ENCODE peak calls at places on chromosomes 5 and 9, in ten cellular contexts. D is left kidney; F is EL; H is lower leg skin; Y is activated CD8-positive, alpha-beta memory T cell treated with anti-CD3 and anti-CD28 coated beads, Interleukin-2, amount 50 U/mL, for 48 hours; S is astrocyte of the hippocampus; T is stimulated activated CD8-positive, alpha-beta memory T cell treated with anti-CD3 and anti-CD28 coated beads, Interleukin-4, amount 100 ng/mL, for 24 hours; Z is WTC11; V is WERI-Rb-1; U is anterior cingulate cortex. N is an unnamed sample.

GRCh38 chr5:172849636-172850453 is 15.8 kb downstream of the ERGIC1 start:
- DNase-seq in D (peak; percentile 67), F (no peak), H (no peak), Y (no peak), S (no peak), T (no peak), Z (no peak), V (no peak), U (no peak), N (peak; percentile 52)

GRCh38 chr5:136004436-136004835 is 24.4 kb upstream of the TGFBI start:
- DNase-seq in D (no peak), F (peak; percentile 74), H (no peak), Y (no peak), S (no peak), T (no peak), Z (no peak), V (no peak), U (no peak), N (no peak)

GRCh38 chr5:65395526-65396155 is 86.1 kb downstream of the ADAMTS6 start:
- DNase-seq in D (peak; percentile 83), F (peak; percentile 34), H (no peak), Y (no peak), S (peak; percentile 34), T (no peak), Z (no peak), V (no peak), U (no peak), N (no peak)

GRCh38 chr5:141969783-141970741 is 1.2 kb downstream of the RNF14 start:
- DNase-seq in D (no peak), F (peak; percentile 23), H (no peak), Y (no peak), S (no peak), T (no peak), Z (no peak), V (no peak), U (no peak), N (peak; percentile 76)

GRCh38 chr9:133986774-133987454 is 5.2 kb downstream of the VAV2 start:
- DNase-seq in D (peak; percentile 89), F (no peak), H (no peak), Y (no peak), S (no peak), T (no peak), Z (no peak), V (no peak), U (no peak), N (no peak)

GRCh38 chr5:175809531-175810121 is 61.8 kb upstream of the CPLX2 start:
- DNase-seq in D (peak; percentile 59), F (peak; percentile 99), H (no peak), Y (no peak), S (peak; percentile 78), T (no peak), Z (no peak), V (no peak), U (peak; percentile 35), N (no peak)

GRCh38 chr5:160616712-160617497 is 195.2 kb downstream of the PTTG1 start:
- DNase-seq in D (peak; percentile 12), F (no peak), H (no peak), Y (no peak), S (peak; percentile 8), T (no peak), Z (no peak), V (no peak), U (no peak), N (no peak)

GRCh38 chr9:37620386-37620785 is 28.0 kb upstream of the TOMM5 start:
- DNase-seq in D (no peak), F (no peak), H (no peak), Y (no peak), S (no peak), T (no peak), Z (no peak), V (no peak), U (no peak), N (no peak)

GRCh38 chr9:138047469-138048040 is 170.0 kb downstream of the CACNA1B start:
- DNase-seq in D (no peak), F (no peak), H (no peak), Y (no peak), S (no peak), T (no peak), Z (no peak), V (no peak), U (no peak), N (peak; percentile 23)

GRCh38 chr5:75668988-75669760 is 48.1 kb downstream of the POC5 start:
- DNase-seq in D (no peak), F (peak; percentile 55), H (no peak), Y (peak; percentile 75), S (peak; percentile 34), T (peak; percentile 38), Z (no peak), V (no peak), U (no peak), N (peak; percentile 64)

GRCh38 chr5:176180339-176180738 is 57.9 kb upstream of the SIMC1 start:
- DNase-seq in D (peak; percentile 54), F (peak; percentile 16), H (no peak), Y (no peak), S (peak; percentile 17), T (no peak), Z (no peak), V (no peak), U (no peak), N (no peak)

N was measured in GM13976.